ENCODE peak calls at places on chromosomes 12 and 14, in five cellular contexts. B is left lung, K is upper lobe of left lung, H is pancreas, Z is cardiac muscle cell. U is an unnamed sample. For H3K27me3, the result is how much of the 10 kb centered on the place peaks cover.

GRCh38 chr14:105492051-105492965 is 1.3 kb downstream of the TEDC1 start:
- DNase-seq in B (peak), K (no peak), H (peak), Z (no peak), U (peak)

GRCh38 chr12:11227373-11227772 is 40.6 kb upstream of the TAS2R42 start:
- DNase-seq in B (no peak), K (no peak), H (no peak), Z (no peak), U (no peak)

GRCh38 chr12:100715976-100716657 is 78.5 kb upstream of the ANO4 start:
- DNase-seq in B (no peak), K (no peak), H (peak), Z (no peak), U (no peak)

GRCh38 chr12:84919271-84919670 is 6.7 kb upstream of the SLC6A15 start:
- DNase-seq in B (no peak), K (no peak), H (no peak), Z (no peak), U (no peak)

GRCh38 chr14:87830443-87831096 is 162.4 kb downstream of the GALC start:
- DNase-seq in B (no peak), K (no peak), H (no peak), Z (no peak), U (no peak)

GRCh38 chr12:11133816-11134215 is 628 bp downstream of the TAS2R30 start:
- DNase-seq in B (no peak), K (no peak), H (no peak), Z (no peak), U (no peak)

GRCh38 chr14:61620130-61620946 is 75.0 kb upstream of the HIF1A start:
- DNase-seq in B (no peak), K (no peak), H (no peak), Z (peak), U (no peak)

GRCh38 chr12:32106517-32107366 is at the start of gene BICD1:
- DNase-seq in B (peak), K (peak), H (peak), Z (peak), U (peak)

GRCh38 chr14:72699852-72700257 is 194.0 kb downstream of the DPF3 start:
- DNase-seq in B (peak), K (peak), H (no peak), Z (peak), U (peak)

DNA sequence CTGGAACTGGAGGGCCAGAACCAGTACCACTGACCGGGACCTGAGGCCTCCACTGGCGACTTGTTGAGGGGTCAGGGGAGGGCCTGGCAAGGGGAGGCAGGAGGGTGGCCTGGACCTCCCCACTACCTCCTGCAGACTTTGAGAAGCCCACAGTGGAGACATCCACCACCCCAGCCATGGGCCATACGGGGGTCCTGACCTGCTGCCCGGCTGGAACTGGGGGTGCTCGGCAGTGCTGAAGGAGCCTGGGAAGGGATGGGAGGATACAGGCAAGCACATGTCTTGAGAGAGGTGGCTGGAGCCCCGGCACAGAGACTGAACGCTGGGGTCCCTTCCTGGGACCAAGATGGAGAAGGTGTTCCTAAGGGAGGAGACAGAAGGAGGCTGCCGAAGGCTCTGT is 14.3 kb downstream of the NGB start:
- DNase-seq in B (no peak), K (no peak), H (peak), Z (no peak), U (no peak)
- H3K27me3 ChIP-seq in B (under half), K (under half), H (under half), Z (under half), U (under half)

DNA sequence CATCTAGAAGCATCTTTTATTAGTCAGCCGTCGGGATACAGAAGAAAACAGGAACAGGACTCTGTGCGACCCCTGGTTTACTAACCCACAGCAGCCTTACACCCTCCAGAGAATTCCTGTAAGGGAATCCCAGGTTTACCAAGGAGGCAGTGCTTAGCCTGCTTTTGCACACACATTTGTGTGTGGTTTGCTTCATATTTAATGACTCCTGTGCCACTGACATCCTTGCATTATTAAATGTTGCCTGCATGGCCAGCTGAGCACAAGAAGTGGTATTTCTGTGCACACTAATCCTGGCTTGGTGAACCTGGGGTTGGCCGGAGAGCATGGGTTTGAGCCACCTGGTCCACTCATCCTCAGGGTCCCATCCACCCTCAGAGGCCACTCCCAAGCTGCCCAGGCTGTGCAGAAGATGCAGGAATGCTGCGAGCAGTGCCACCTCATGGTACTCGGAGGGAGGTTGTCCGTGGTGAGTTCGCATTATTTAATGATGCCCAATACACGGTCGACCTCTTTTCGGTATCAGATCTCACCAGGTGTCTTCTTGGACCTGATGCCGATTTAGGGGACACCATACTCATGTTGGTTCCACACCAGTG is 152.4 kb upstream of the RTL1 start:
- DNase-seq in B (no peak), K (no peak), H (no peak), Z (no peak), U (peak)
- H3K27me3 ChIP-seq in B (under half), K (under half), H (under half), Z (under half), U (under half)

GRCh38 chr12:2641761-2642160 is 153.0 kb upstream of the FKBP4 start:
- DNase-seq in B (no peak), K (no peak), H (no peak), Z (no peak), U (no peak)
- H3K27me3 ChIP-seq in B (under half), K (under half), H (under half), Z (under half), U (under half)

DNA sequence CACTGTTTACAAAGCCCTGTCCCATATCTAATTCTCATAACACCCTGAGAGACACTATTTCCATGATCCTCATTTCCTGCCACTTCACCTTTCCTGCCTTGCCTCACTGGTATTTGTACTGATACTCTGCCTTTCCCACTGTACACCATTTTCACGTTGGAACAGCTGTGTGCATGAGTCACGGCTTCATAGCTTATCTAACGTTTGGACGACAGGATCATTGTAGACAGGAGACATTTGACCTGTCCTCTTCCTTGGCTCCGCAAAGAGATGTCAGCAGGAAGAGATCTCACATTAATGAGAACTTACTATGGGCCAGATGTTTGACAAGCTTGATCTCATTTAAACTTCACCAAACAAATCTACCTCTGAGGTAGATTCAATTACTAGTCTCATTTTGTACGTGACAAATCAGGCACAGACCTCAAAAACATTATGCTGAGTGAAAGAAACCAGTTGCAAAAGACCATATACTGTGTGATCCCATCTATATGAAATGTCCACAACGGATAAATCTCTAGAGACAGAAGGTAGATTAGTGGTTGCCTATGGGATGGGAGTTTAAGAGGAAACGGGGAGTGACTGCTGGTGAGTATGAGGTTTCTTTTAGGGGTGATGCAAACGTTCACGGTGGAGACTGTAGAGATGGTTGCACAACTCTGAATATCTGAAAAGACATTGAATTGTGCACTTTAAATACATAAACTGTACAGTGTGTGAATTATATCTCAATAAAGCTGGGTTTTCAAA is 71.2 kb downstream of the KCNK13 start:
- DNase-seq in B (no peak), K (no peak), H (no peak), Z (peak), U (no peak)
- H3K27me3 ChIP-seq in B (under half), K (under half), H (under half), Z (under half), U (under half)

GRCh38 chr12:57235728-57236131 is 6.2 kb downstream of the SHMT2 start:
- DNase-seq in B (no peak), K (no peak), H (peak), Z (no peak), U (no peak)
- H3K27me3 ChIP-seq in B (half or more), K (under half), H (under half), Z (half or more), U (under half)

GRCh38 chr12:5433840-5434646 is 2.1 kb downstream of the NTF3 start:
- DNase-seq in B (no peak), K (no peak), H (no peak), Z (no peak), U (no peak)
- H3K27me3 ChIP-seq in B (half or more), K (under half), H (under half), Z (half or more), U (under half)

GRCh38 chr14:100703574-100704220 is 23.0 kb upstream of the DLK1 start:
- DNase-seq in B (no peak), K (no peak), H (no peak), Z (no peak), U (no peak)

GRCh38 chr14:100708349-100709217 is 18.1 kb upstream of the DLK1 start:
- DNase-seq in B (peak), K (peak), H (peak), Z (peak), U (peak)

GRCh38 chr14:100709252-100709955 is 17.3 kb upstream of the DLK1 start:
- DNase-seq in B (no peak), K (no peak), H (no peak), Z (peak), U (no peak)

GRCh38 chr14:100706860-100707259 is 19.8 kb upstream of the DLK1 start:
- DNase-seq in B (no peak), K (no peak), H (no peak), Z (no peak), U (no peak)

GRCh38 chr14:100706200-100706599 is 20.5 kb upstream of the DLK1 start:
- DNase-seq in B (no peak), K (no peak), H (no peak), Z (no peak), U (no peak)
- H3K27me3 ChIP-seq in B (under half), K (under half), H (under half), Z (under half), U (half or more)

GRCh38 chr14:35531960-35532747 is 1.8 kb upstream of the INSM2 start:
- DNase-seq in B (no peak), K (no peak), H (no peak), Z (no peak), U (no peak)
- H3K27me3 ChIP-seq in B (half or more), K (under half), H (under half), Z (half or more), U (half or more)

GRCh38 chr14:84453541-84453940 is 1076.4 kb upstream of the FLRT2 start:
- DNase-seq in B (no peak), K (no peak), H (no peak), Z (peak), U (no peak)
- H3K27me3 ChIP-seq in B (under half), K (under half), H (under half), Z (under half), U (under half)

DNA sequence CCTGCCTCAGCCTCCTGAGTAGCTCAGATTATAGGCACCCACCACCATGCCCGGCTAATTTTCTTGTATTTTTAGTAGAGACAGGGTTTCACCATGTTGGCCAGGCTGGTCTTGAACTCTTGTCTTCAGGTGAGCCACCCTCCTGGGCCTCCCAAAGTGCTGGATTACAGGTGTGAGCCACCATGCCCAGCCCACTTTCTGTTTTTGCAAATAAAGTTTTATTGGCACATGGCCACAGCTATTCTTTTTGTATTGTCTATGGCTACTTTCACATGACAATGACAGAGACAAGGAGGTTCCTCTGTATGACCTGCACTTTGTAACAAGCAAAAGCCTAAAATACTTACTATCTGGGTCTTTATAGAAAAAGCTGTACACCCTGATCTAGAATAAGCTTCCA is 19.7 kb upstream of the DIABLO start:
- DNase-seq in B (no peak), K (no peak), H (no peak), Z (no peak), U (no peak)
- H3K27me3 ChIP-seq in B (under half), K (under half), H (under half), Z (under half), U (under half)

U was measured in psoas muscle.